ENCODE peak calls at places on chromosomes 4 and X, in seven cellular contexts. One of them, this sample, is unnamed.

GRCh38 chr4:7663075-7663541 is 228.4 kb upstream of the PSAPL1 start:
- DNase-seq in HEK293T: no peak
- DNase-seq in AG04450: no peak
- DNase-seq in left cardiac atrium: no peak
- DNase-seq in stimulated activated CD4-positive, alpha-beta T cell treated with anti-CD3 and anti-CD28 coated beads, Interleukin-12 subunit alpha, Interleukin-12 subunit beta, amount 100 ng/mL, for 24 hours: no peak
- DNase-seq in SW480: no peak
- DNase-seq in activated CD4-positive, alpha-beta T cell treated with anti-CD3 and anti-CD28 coated beads for 24 hours: no peak
- DNase-seq in this sample: no peak

GRCh38 chr4:45147866-45148265 is 421.5 kb upstream of the GNPDA2 start:
- DNase-seq in HEK293T: no peak
- DNase-seq in activated CD4-positive, alpha-beta T cell treated with anti-CD3 and anti-CD28 coated beads for 24 hours: no peak
- DNase-seq in left cardiac atrium: no peak
- DNase-seq in AG04450: no peak
- DNase-seq in stimulated activated CD4-positive, alpha-beta T cell treated with anti-CD3 and anti-CD28 coated beads, Interleukin-12 subunit alpha, Interleukin-12 subunit beta, amount 100 ng/mL, for 24 hours: no peak
- DNase-seq in SW480: no peak
- DNase-seq in this sample: no peak

GRCh38 chr4:89299153-89299789 is 8.3 kb downstream of the GPRIN3 start:
- DNase-seq in HEK293T: no peak
- DNase-seq in stimulated activated CD4-positive, alpha-beta T cell treated with anti-CD3 and anti-CD28 coated beads, Interleukin-12 subunit alpha, Interleukin-12 subunit beta, amount 100 ng/mL, for 24 hours: no peak
- DNase-seq in SW480: no peak
- DNase-seq in AG04450: no peak
- DNase-seq in left cardiac atrium: no peak
- DNase-seq in activated CD4-positive, alpha-beta T cell treated with anti-CD3 and anti-CD28 coated beads for 24 hours: no peak
- DNase-seq in this sample: no peak

GRCh38 chr4:5995901-5996623 is 22.2 kb downstream of the C4orf50 start:
- DNase-seq in HEK293T: no peak
- DNase-seq in left cardiac atrium: no peak
- DNase-seq in activated CD4-positive, alpha-beta T cell treated with anti-CD3 and anti-CD28 coated beads for 24 hours: no peak
- DNase-seq in SW480: no peak
- DNase-seq in AG04450: no peak
- DNase-seq in stimulated activated CD4-positive, alpha-beta T cell treated with anti-CD3 and anti-CD28 coated beads, Interleukin-12 subunit alpha, Interleukin-12 subunit beta, amount 100 ng/mL, for 24 hours: no peak
- DNase-seq in this sample: no peak

GRCh38 chr4:26475716-26476115 is 14.6 kb downstream of the CCKAR start:
- DNase-seq in activated CD4-positive, alpha-beta T cell treated with anti-CD3 and anti-CD28 coated beads for 24 hours: no peak
- DNase-seq in left cardiac atrium: no peak
- DNase-seq in HEK293T: no peak
- DNase-seq in AG04450: no peak
- DNase-seq in SW480: no peak
- DNase-seq in stimulated activated CD4-positive, alpha-beta T cell treated with anti-CD3 and anti-CD28 coated beads, Interleukin-12 subunit alpha, Interleukin-12 subunit beta, amount 100 ng/mL, for 24 hours: no peak
- DNase-seq in this sample: no peak

GRCh38 chr4:83109480-83110221 is 4.9 kb downstream of the PLAC8 start:
- DNase-seq in AG04450: no peak
- DNase-seq in SW480: peak
- DNase-seq in activated CD4-positive, alpha-beta T cell treated with anti-CD3 and anti-CD28 coated beads for 24 hours: no peak
- DNase-seq in HEK293T: peak
- DNase-seq in left cardiac atrium: peak
- DNase-seq in stimulated activated CD4-positive, alpha-beta T cell treated with anti-CD3 and anti-CD28 coated beads, Interleukin-12 subunit alpha, Interleukin-12 subunit beta, amount 100 ng/mL, for 24 hours: peak
- DNase-seq in this sample: no peak

GRCh38 chr4:157128395-157128794 is 52.4 kb downstream of the GLRB start:
- DNase-seq in left cardiac atrium: no peak
- DNase-seq in activated CD4-positive, alpha-beta T cell treated with anti-CD3 and anti-CD28 coated beads for 24 hours: no peak
- DNase-seq in SW480: peak
- DNase-seq in HEK293T: no peak
- DNase-seq in AG04450: peak
- DNase-seq in stimulated activated CD4-positive, alpha-beta T cell treated with anti-CD3 and anti-CD28 coated beads, Interleukin-12 subunit alpha, Interleukin-12 subunit beta, amount 100 ng/mL, for 24 hours: no peak
- DNase-seq in this sample: peak

GRCh38 chr4:56727150-56727549 is 46.1 kb upstream of the HOPX start:
- DNase-seq in stimulated activated CD4-positive, alpha-beta T cell treated with anti-CD3 and anti-CD28 coated beads, Interleukin-12 subunit alpha, Interleukin-12 subunit beta, amount 100 ng/mL, for 24 hours: no peak
- DNase-seq in AG04450: no peak
- DNase-seq in activated CD4-positive, alpha-beta T cell treated with anti-CD3 and anti-CD28 coated beads for 24 hours: no peak
- DNase-seq in HEK293T: peak
- DNase-seq in left cardiac atrium: no peak
- DNase-seq in SW480: no peak
- DNase-seq in this sample: no peak

GRCh38 chrX:38903093-38903492 is 101.8 kb downstream of the MID1IP1 start:
- DNase-seq in left cardiac atrium: no peak
- DNase-seq in activated CD4-positive, alpha-beta T cell treated with anti-CD3 and anti-CD28 coated beads for 24 hours: no peak
- DNase-seq in AG04450: no peak
- DNase-seq in stimulated activated CD4-positive, alpha-beta T cell treated with anti-CD3 and anti-CD28 coated beads, Interleukin-12 subunit alpha, Interleukin-12 subunit beta, amount 100 ng/mL, for 24 hours: no peak
- DNase-seq in HEK293T: no peak
- DNase-seq in SW480: no peak
- DNase-seq in this sample: no peak

GRCh38 chr4:40283968-40284367 is 51.2 kb upstream of the CHRNA9 start:
- DNase-seq in AG04450: no peak
- DNase-seq in left cardiac atrium: no peak
- DNase-seq in activated CD4-positive, alpha-beta T cell treated with anti-CD3 and anti-CD28 coated beads for 24 hours: peak
- DNase-seq in stimulated activated CD4-positive, alpha-beta T cell treated with anti-CD3 and anti-CD28 coated beads, Interleukin-12 subunit alpha, Interleukin-12 subunit beta, amount 100 ng/mL, for 24 hours: peak
- DNase-seq in HEK293T: no peak
- DNase-seq in SW480: peak
- DNase-seq in this sample: no peak

GRCh38 chr4:168886361-168886760 is 123.7 kb downstream of the CBR4 start:
- DNase-seq in left cardiac atrium: no peak
- DNase-seq in AG04450: no peak
- DNase-seq in HEK293T: no peak
- DNase-seq in activated CD4-positive, alpha-beta T cell treated with anti-CD3 and anti-CD28 coated beads for 24 hours: no peak
- DNase-seq in stimulated activated CD4-positive, alpha-beta T cell treated with anti-CD3 and anti-CD28 coated beads, Interleukin-12 subunit alpha, Interleukin-12 subunit beta, amount 100 ng/mL, for 24 hours: no peak
- DNase-seq in SW480: no peak
- DNase-seq in this sample: no peak

GRCh38 chr4:74157116-74157742 is 689 bp upstream of the MTHFD2L start:
- DNase-seq in stimulated activated CD4-positive, alpha-beta T cell treated with anti-CD3 and anti-CD28 coated beads, Interleukin-12 subunit alpha, Interleukin-12 subunit beta, amount 100 ng/mL, for 24 hours: no peak
- DNase-seq in SW480: peak
- DNase-seq in HEK293T: no peak
- DNase-seq in left cardiac atrium: no peak
- DNase-seq in AG04450: no peak
- DNase-seq in activated CD4-positive, alpha-beta T cell treated with anti-CD3 and anti-CD28 coated beads for 24 hours: no peak
- DNase-seq in this sample: no peak

GRCh38 chr4:110904435-110905050 is 281.7 kb upstream of the PITX2 start:
- DNase-seq in SW480: peak
- DNase-seq in AG04450: no peak
- DNase-seq in HEK293T: peak
- DNase-seq in activated CD4-positive, alpha-beta T cell treated with anti-CD3 and anti-CD28 coated beads for 24 hours: no peak
- DNase-seq in stimulated activated CD4-positive, alpha-beta T cell treated with anti-CD3 and anti-CD28 coated beads, Interleukin-12 subunit alpha, Interleukin-12 subunit beta, amount 100 ng/mL, for 24 hours: no peak
- DNase-seq in left cardiac atrium: no peak
- DNase-seq in this sample: no peak

This sample was measured in amniotic stem cell.